ENCODE peak calls at places on chromosomes 11 and 22, in five cellular contexts. S is hepatocyte, J is GM23248, R is HCT116, K is GM23338. D is an unnamed sample.

GRCh38 chr11:61273151-61274078 is 21.7 kb downstream of the VWCE start:
- DNase-seq in R (no peak), J (no peak), K (no peak), S (no peak), D (no peak)

GRCh38 chr11:60951909-60952741 is at the start of gene SLC15A3:
- DNase-seq in R (no peak), K (peak; percentile 82), S (no peak), J (peak; percentile 66), D (peak; percentile 49)

GRCh38 chr11:122319842-122320555 is 204.0 kb upstream of the BLID start:
- DNase-seq in S (no peak), J (no peak), K (no peak), R (no peak), D (peak; percentile 51)

GRCh38 chr22:33747576-33748180 is 172.6 kb downstream of the LARGE1 start:
- DNase-seq in S (no peak), R (no peak), J (no peak), K (no peak), D (no peak)

GRCh38 chr11:64359712-64360402 is 895 bp downstream of the RPS6KA4 start:
- DNase-seq in K (peak; percentile 72), J (peak; percentile 16), R (no peak), S (peak; percentile 11), D (no peak)

GRCh38 chr11:121240650-121241299 is 51.8 kb upstream of the SC5D start:
- DNase-seq in J (peak; percentile 47), S (no peak), K (no peak), R (no peak), D (no peak)

GRCh38 chr11:72235351-72236057 is 8.5 kb downstream of the PHOX2A start:
- DNase-seq in S (no peak), J (no peak), K (no peak), R (no peak), D (no peak)

GRCh38 chr11:115778928-115779650 is 274.9 kb upstream of the CADM1 start:
- DNase-seq in J (no peak), R (no peak), S (no peak), K (no peak), D (no peak)

GRCh38 chr11:104333977-104334376 is 170.0 kb upstream of the PDGFD start:
- DNase-seq in S (peak; percentile 7), R (peak; percentile 7), K (peak; percentile 57), J (peak; percentile 34), D (no peak)

GRCh38 chr11:91823252-91823830 is 401.3 kb upstream of the FAT3 start:
- DNase-seq in S (no peak), J (no peak), R (no peak), K (no peak), D (no peak)
- H2AFZ ChIP-seq in S (no peak overlapping the region), J (no peak overlapping the region), R (no peak overlapping the region), K (peak overlapping the region; percentile 52), D (peak overlapping the region; percentile 28)

GRCh38 chr22:28254396-28254795 is 335.3 kb upstream of the PITPNB start:
- DNase-seq in S (no peak), R (no peak), K (no peak), J (peak; percentile 55), D (no peak)
- TF ChIP-seq EZH2phosphoT487 in S (no peak), R (no peak), K (no peak), J (no peak), D (no peak)

GRCh38 chr11:8081591-8082021 is 595 bp downstream of the TUB start:
- DNase-seq in R (no peak), S (peak; percentile 19), K (no peak), J (peak; percentile 69), D (peak; percentile 37)
- H2AFZ ChIP-seq in R (no peak overlapping the region), S (peak overlapping the region; percentile 52), K (peak overlapping the region; percentile 84), J (peak overlapping the region; percentile 64), D (peak overlapping the region; percentile 73)

GRCh38 chr11:26849009-26849408 is 127.1 kb upstream of the SLC5A12 start:
- DNase-seq in J (no peak), S (peak; percentile 32), R (no peak), K (no peak), D (no peak)
- TF ChIP-seq EZH2phosphoT487 in J (no peak), S (no peak), R (no peak), K (no peak), D (no peak)

GRCh38 chr11:48062649-48063048 is 82.3 kb downstream of the PTPRJ start:
- DNase-seq in J (no peak), S (no peak), R (no peak), K (no peak), D (no peak)

GRCh38 chr11:48064306-48064705 is 83.9 kb downstream of the PTPRJ start:
- DNase-seq in S (no peak), R (no peak), J (peak; percentile 73), K (no peak), D (no peak)

GRCh38 chr11:48058777-48059176 is 78.4 kb downstream of the PTPRJ start:
- DNase-seq in K (no peak), R (no peak), S (no peak), J (peak; percentile 21), D (no peak)

GRCh38 chr11:48066881-48067800 is 86.8 kb downstream of the PTPRJ start:
- DNase-seq in J (peak; percentile 37), K (no peak), S (no peak), R (no peak), D (peak; percentile 67)

DNA sequence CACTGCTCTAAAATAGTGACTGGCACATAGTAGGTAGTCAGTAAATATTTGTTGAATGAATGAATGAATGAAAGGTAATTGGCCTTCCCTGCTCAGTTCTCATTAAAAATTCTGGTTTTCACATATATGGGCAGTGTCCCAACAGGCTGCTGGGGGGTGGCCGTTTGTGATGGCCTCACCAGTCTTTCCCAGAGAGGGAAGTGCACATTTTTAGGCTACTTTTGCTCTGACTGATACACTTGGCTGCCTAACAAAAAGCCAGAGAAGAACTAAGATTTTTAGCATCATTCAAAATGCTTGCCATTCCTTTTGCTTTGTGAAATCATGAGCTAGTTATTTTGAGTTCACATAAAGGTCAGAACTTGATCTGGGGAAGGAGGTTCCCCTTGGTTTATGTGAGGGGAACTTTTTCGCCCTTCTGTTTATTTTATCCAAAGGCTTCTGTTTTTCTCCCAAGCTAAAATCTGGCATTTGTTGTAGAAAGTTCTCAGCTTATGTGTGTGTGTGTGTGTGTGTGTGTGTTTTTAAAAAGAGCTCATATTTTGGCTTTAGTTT is 83.1 kb downstream of the PTPRJ start:
- DNase-seq in J (peak; percentile 96), S (peak; percentile 59), K (no peak), R (peak; percentile 13), D (no peak)
- H2AFZ ChIP-seq in J (peak overlapping the region; percentile 0), S (no peak overlapping the region), K (no peak overlapping the region), R (no peak overlapping the region), D (no peak overlapping the region)

GRCh38 chr11:27204527-27204926 is 158.5 kb downstream of the CCDC34 start:
- DNase-seq in K (peak; percentile 56), R (peak; percentile 15), J (peak; percentile 49), S (no peak), D (no peak)
- TF ChIP-seq EZH2phosphoT487 in K (no peak), R (no peak), J (no peak), S (no peak), D (no peak)

GRCh38 chr11:118211006-118211405 is 13.8 kb downstream of the JAML start:
- DNase-seq in K (peak; percentile 77), J (peak; percentile 83), R (no peak), S (no peak), D (peak; percentile 82)
- H2AFZ ChIP-seq in K (no peak overlapping the region), J (no peak overlapping the region), R (no peak overlapping the region), S (no peak overlapping the region), D (no peak overlapping the region)

GRCh38 chr22:44164031-44164430 is 16.7 kb upstream of the PARVG start:
- DNase-seq in R (no peak), K (no peak), J (no peak), S (no peak), D (no peak)
- TF ChIP-seq EZH2phosphoT487 in R (no peak), K (no peak), J (no peak), S (no peak), D (no peak)

DNA sequence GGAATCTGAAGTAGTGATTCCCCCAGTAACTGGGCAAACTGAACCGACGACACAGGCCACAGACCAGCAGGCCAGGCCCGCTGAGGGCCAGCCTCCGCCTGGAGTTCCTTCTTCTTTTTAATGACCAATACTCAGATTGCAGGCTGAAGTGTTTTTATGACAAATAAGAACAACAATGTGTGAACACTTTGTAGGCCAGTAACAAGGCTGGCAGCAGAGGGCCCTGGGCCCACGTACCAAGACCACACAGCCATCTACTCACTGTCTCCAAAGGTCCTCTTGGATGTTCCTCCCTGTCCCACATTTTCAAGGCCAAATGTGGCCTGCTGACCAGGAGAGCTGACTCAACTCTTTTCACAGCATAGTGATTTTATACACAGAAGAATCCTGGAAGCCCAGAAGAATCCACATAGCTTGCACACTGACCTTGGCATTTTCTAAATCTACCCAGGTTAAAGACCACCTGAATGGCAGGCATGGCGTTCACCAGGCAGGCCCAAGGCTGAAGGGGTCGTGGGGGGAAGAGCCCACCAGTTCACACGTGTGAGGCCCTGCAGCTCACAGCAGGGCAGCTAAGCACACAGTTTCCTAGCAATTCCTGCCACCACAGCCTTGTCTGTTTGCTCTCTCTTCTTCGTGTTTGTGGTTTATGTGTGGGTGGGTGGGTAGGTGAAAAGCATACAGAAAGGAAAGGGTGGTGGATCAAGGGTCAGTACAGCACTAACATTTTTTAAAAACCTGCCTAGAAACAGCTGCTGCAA is 13.3 kb downstream of the SMCO4 start:
- DNase-seq in R (no peak), J (peak; percentile 57), K (no peak), S (peak; percentile 16), D (no peak)
- H2AFZ ChIP-seq in R (no peak overlapping the region), J (peak overlapping the region; percentile 42), K (no peak overlapping the region), S (no peak overlapping the region), D (no peak overlapping the region)

GRCh38 chr11:131668867-131669780 is 298.7 kb downstream of the NTM start:
- DNase-seq in K (peak; percentile 92), S (peak; percentile 73), J (peak; percentile 75), R (peak; percentile 6), D (peak; percentile 80)
- TF ChIP-seq EZH2phosphoT487 in K (no peak), S (no peak), J (no peak), R (no peak), D (no peak)

D was measured in neural progenitor cell.